ENCODE peak calls at places on chromosomes 4 and X, in four cellular contexts. One of them, this sample, is unnamed.

GRCh38 chr4:166386491-166387367 is 513.7 kb downstream of the TLL1 start:
- DNase-seq in Peyer's patch: no peak
- DNase-seq in fibroblast of pulmonary artery: peak
- DNase-seq in bronchial epithelial cell: peak
- DNase-seq in this sample: no peak

GRCh38 chr4:88276952-88277710 is 7.2 kb downstream of the PPM1K start:
- DNase-seq in fibroblast of pulmonary artery: no peak
- DNase-seq in bronchial epithelial cell: no peak
- DNase-seq in Peyer's patch: no peak
- DNase-seq in this sample: no peak

GRCh38 chr4:70177117-70177516 is 18.4 kb upstream of the ODAM start:
- DNase-seq in fibroblast of pulmonary artery: no peak
- DNase-seq in bronchial epithelial cell: no peak
- DNase-seq in Peyer's patch: no peak
- DNase-seq in this sample: no peak

GRCh38 chr4:101187837-101188236 is 159.5 kb downstream of the PPP3CA start:
- DNase-seq in fibroblast of pulmonary artery: no peak
- DNase-seq in Peyer's patch: no peak
- DNase-seq in bronchial epithelial cell: peak
- DNase-seq in this sample: no peak

GRCh38 chrX:77755561-77755960 is 30.5 kb downstream of the ATRX start:
- DNase-seq in Peyer's patch: no peak
- DNase-seq in fibroblast of pulmonary artery: no peak
- DNase-seq in bronchial epithelial cell: no peak
- DNase-seq in this sample: no peak

GRCh38 chr4:140238353-140239041 is 84.5 kb upstream of the MAML3 start:
- DNase-seq in fibroblast of pulmonary artery: peak
- DNase-seq in Peyer's patch: peak
- DNase-seq in bronchial epithelial cell: peak
- DNase-seq in this sample: no peak

GRCh38 chr4:125323547-125324100 is 8.9 kb downstream of the FAT4 start:
- DNase-seq in Peyer's patch: no peak
- DNase-seq in fibroblast of pulmonary artery: peak
- DNase-seq in bronchial epithelial cell: peak
- DNase-seq in this sample: no peak

GRCh38 chrX:139559383-139560042 is 29.0 kb downstream of the F9 start:
- DNase-seq in Peyer's patch: no peak
- DNase-seq in fibroblast of pulmonary artery: peak
- DNase-seq in bronchial epithelial cell: peak
- DNase-seq in this sample: peak

GRCh38 chr4:148914734-148915133 is 472.5 kb upstream of the NR3C2 start:
- DNase-seq in bronchial epithelial cell: no peak
- DNase-seq in fibroblast of pulmonary artery: no peak
- DNase-seq in Peyer's patch: no peak
- DNase-seq in this sample: no peak

GRCh38 chr4:160724063-160724462 is 1439.7 kb downstream of the FSTL5 start:
- DNase-seq in Peyer's patch: no peak
- DNase-seq in bronchial epithelial cell: no peak
- DNase-seq in fibroblast of pulmonary artery: no peak
- DNase-seq in this sample: no peak

GRCh38 chr4:44313702-44314101 is 134.9 kb downstream of the KCTD8 start:
- DNase-seq in bronchial epithelial cell: no peak
- DNase-seq in fibroblast of pulmonary artery: peak
- DNase-seq in Peyer's patch: no peak
- DNase-seq in this sample: no peak

GRCh38 chrX:18649498-18649951 is 22.4 kb downstream of the RS1 start:
- DNase-seq in fibroblast of pulmonary artery: no peak
- DNase-seq in Peyer's patch: no peak
- DNase-seq in bronchial epithelial cell: no peak
- DNase-seq in this sample: no peak

GRCh38 chr4:183404016-183404415 is 40.4 kb upstream of the CDKN2AIP start:
- DNase-seq in Peyer's patch: no peak
- DNase-seq in fibroblast of pulmonary artery: no peak
- DNase-seq in bronchial epithelial cell: no peak
- DNase-seq in this sample: no peak

GRCh38 chrX:117645639-117646038 is 471.0 kb downstream of the KLHL13 start:
- DNase-seq in Peyer's patch: no peak
- DNase-seq in bronchial epithelial cell: no peak
- DNase-seq in fibroblast of pulmonary artery: no peak
- DNase-seq in this sample: no peak

GRCh38 chr4:10740227-10740626 is 55.7 kb upstream of the CLNK start:
- DNase-seq in fibroblast of pulmonary artery: no peak
- DNase-seq in bronchial epithelial cell: peak
- DNase-seq in Peyer's patch: no peak
- DNase-seq in this sample: no peak

GRCh38 chr4:100023800-100024199 is 73.7 kb upstream of the H2AZ1 start:
- DNase-seq in bronchial epithelial cell: no peak
- DNase-seq in fibroblast of pulmonary artery: no peak
- DNase-seq in Peyer's patch: no peak
- DNase-seq in this sample: no peak

GRCh38 chr4:152996101-152996500 is 60.0 kb downstream of the FHDC1 start:
- DNase-seq in fibroblast of pulmonary artery: no peak
- DNase-seq in bronchial epithelial cell: peak
- DNase-seq in Peyer's patch: no peak
- DNase-seq in this sample: no peak

GRCh38 chr4:58502839-58503238 is 1392.7 kb upstream of the IGFBP7 start:
- DNase-seq in bronchial epithelial cell: peak
- DNase-seq in fibroblast of pulmonary artery: no peak
- DNase-seq in Peyer's patch: no peak
- DNase-seq in this sample: no peak

GRCh38 chr4:8732092-8732491 is 139.5 kb downstream of the CPZ start:
- DNase-seq in bronchial epithelial cell: no peak
- DNase-seq in fibroblast of pulmonary artery: no peak
- DNase-seq in Peyer's patch: peak
- DNase-seq in this sample: no peak

GRCh38 chr4:48748949-48749596 is 31.0 kb downstream of the FRYL start:
- DNase-seq in bronchial epithelial cell: peak
- DNase-seq in Peyer's patch: no peak
- DNase-seq in fibroblast of pulmonary artery: peak
- DNase-seq in this sample: no peak

GRCh38 chrX:83845397-83845796 is 15.5 kb upstream of the CYLC1 start:
- DNase-seq in Peyer's patch: no peak
- DNase-seq in fibroblast of pulmonary artery: peak
- DNase-seq in bronchial epithelial cell: peak
- DNase-seq in this sample: peak

GRCh38 chrX:17732138-17732783 is 5.0 kb upstream of the SCML1 start:
- DNase-seq in Peyer's patch: no peak
- DNase-seq in fibroblast of pulmonary artery: no peak
- DNase-seq in bronchial epithelial cell: peak
- DNase-seq in this sample: no peak

GRCh38 chr4:160928482-160928881 is 1235.3 kb downstream of the FSTL5 start:
- DNase-seq in Peyer's patch: no peak
- DNase-seq in fibroblast of pulmonary artery: no peak
- DNase-seq in bronchial epithelial cell: peak
- DNase-seq in this sample: no peak

GRCh38 chr4:166143227-166143626 is 270.2 kb downstream of the TLL1 start:
- DNase-seq in bronchial epithelial cell: peak
- DNase-seq in fibroblast of pulmonary artery: peak
- DNase-seq in Peyer's patch: no peak
- DNase-seq in this sample: no peak

GRCh38 chr4:177442623-177443155 is 452 bp upstream of the AGA start:
- DNase-seq in fibroblast of pulmonary artery: peak
- DNase-seq in bronchial epithelial cell: peak
- DNase-seq in Peyer's patch: no peak
- DNase-seq in this sample: peak

DNA sequence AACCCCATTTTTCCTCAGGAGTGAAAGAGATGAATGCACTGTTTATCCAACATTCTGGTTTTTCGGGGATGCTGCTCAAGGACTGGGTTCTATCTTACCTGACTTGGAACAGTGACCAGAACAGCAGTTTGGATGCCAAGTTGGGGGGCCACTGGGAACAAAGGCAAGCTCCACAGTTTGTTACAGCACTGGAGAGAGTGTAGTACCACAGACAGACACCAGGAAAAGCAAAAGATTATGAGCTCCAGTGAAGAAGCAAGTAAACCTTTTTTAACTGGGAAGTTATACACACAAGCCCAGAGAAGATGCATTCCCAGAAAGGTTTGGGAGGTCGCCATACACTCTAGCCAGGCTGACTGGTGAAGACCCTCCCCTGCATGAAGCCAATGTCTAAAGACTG is 13.6 kb downstream of the C4orf36 start:
- DNase-seq in bronchial epithelial cell: no peak
- DNase-seq in Peyer's patch: no peak
- DNase-seq in fibroblast of pulmonary artery: no peak
- DNase-seq in this sample: no peak
- TF ChIP-seq CTCF in bronchial epithelial cell: no peak
- TF ChIP-seq CTCF in Peyer's patch: no peak
- TF ChIP-seq CTCF in fibroblast of pulmonary artery: no peak
- TF ChIP-seq CTCF in this sample: no peak

GRCh38 chr4:5043579-5043978 is 7.7 kb upstream of the STK32B start:
- DNase-seq in fibroblast of pulmonary artery: no peak
- DNase-seq in Peyer's patch: no peak
- DNase-seq in bronchial epithelial cell: no peak
- DNase-seq in this sample: no peak
- TF ChIP-seq CTCF in fibroblast of pulmonary artery: no peak
- TF ChIP-seq CTCF in Peyer's patch: no peak
- TF ChIP-seq CTCF in bronchial epithelial cell: no peak
- TF ChIP-seq CTCF in this sample: no peak

GRCh38 chr4:89511776-89512175 is 204.2 kb upstream of the GPRIN3 start:
- DNase-seq in bronchial epithelial cell: no peak
- DNase-seq in Peyer's patch: no peak
- DNase-seq in fibroblast of pulmonary artery: no peak
- DNase-seq in this sample: no peak

GRCh38 chr4:89506866-89507494 is 199.4 kb upstream of the GPRIN3 start:
- DNase-seq in Peyer's patch: no peak
- DNase-seq in fibroblast of pulmonary artery: peak
- DNase-seq in bronchial epithelial cell: peak
- DNase-seq in this sample: no peak

GRCh38 chr4:89514811-89515210 is 207.2 kb upstream of the GPRIN3 start:
- DNase-seq in bronchial epithelial cell: no peak
- DNase-seq in fibroblast of pulmonary artery: no peak
- DNase-seq in Peyer's patch: no peak
- DNase-seq in this sample: no peak

DNA sequence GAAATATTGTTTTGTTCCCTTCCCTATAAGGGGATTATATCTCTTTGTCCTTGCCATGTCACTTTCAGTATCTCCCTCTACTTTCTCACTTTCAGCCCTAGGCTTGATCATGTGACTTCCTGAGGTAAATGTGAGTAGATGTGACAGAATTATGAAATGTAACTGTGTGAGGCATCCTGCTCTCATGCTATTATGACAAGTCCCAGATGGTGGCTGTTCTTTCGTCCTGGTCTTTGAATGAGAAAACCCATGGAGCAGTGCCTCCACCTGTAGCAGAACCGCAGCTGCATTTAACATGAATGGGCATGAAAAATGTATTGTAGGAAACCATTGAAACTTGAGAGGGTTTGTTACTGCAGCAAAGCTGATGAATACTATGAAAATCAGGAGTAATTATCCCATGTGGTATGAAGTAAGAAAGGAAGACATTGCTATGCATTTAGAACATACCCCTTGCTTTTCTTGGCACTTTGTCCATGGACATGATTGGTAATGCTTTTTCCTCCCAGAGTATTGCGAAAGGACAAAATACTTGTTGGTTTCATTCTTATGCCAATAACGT is 202.2 kb upstream of the GPRIN3 start:
- DNase-seq in bronchial epithelial cell: peak
- DNase-seq in fibroblast of pulmonary artery: peak
- DNase-seq in Peyer's patch: no peak
- DNase-seq in this sample: peak
- TF ChIP-seq CTCF in bronchial epithelial cell: no peak
- TF ChIP-seq CTCF in fibroblast of pulmonary artery: no peak
- TF ChIP-seq CTCF in Peyer's patch: no peak
- TF ChIP-seq CTCF in this sample: no peak

DNA sequence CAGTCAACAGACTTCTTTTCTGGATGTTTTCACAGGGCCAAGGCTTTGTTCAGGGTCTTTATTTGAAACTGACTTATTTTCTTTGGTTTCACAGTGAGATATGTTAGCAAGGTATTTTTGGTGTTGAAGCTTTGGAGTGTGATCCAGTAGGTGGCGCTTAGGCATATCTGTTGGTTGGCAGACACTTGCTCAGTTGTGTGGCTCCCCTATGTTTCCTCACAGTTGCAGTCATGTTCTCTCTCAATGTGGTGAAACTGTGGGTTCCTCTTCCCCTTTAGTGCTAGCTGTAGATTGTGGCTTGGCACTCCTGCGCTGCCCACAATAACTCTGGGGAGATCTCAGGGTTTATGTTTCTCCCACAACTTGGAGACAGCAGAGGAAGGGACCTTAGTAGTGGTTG is 460.8 kb downstream of the SLITRK2 start:
- DNase-seq in fibroblast of pulmonary artery: no peak
- DNase-seq in Peyer's patch: no peak
- DNase-seq in bronchial epithelial cell: peak
- DNase-seq in this sample: no peak
- TF ChIP-seq CTCF in fibroblast of pulmonary artery: no peak
- TF ChIP-seq CTCF in Peyer's patch: no peak
- TF ChIP-seq CTCF in bronchial epithelial cell: peak
- TF ChIP-seq CTCF in this sample: no peak

GRCh38 chrX:72128881-72129280 is 2.8 kb downstream of the RTL5 start:
- DNase-seq in fibroblast of pulmonary artery: peak
- DNase-seq in bronchial epithelial cell: no peak
- DNase-seq in Peyer's patch: no peak
- DNase-seq in this sample: no peak
- TF ChIP-seq CTCF in fibroblast of pulmonary artery: peak
- TF ChIP-seq CTCF in bronchial epithelial cell: peak
- TF ChIP-seq CTCF in Peyer's patch: no peak
- TF ChIP-seq CTCF in this sample: no peak

GRCh38 chr4:126698224-126698623 is 934.5 kb upstream of the INTU start:
- DNase-seq in bronchial epithelial cell: no peak
- DNase-seq in fibroblast of pulmonary artery: no peak
- DNase-seq in Peyer's patch: no peak
- DNase-seq in this sample: no peak

GRCh38 chr4:126705271-126705670 is 927.5 kb upstream of the INTU start:
- DNase-seq in fibroblast of pulmonary artery: peak
- DNase-seq in Peyer's patch: no peak
- DNase-seq in bronchial epithelial cell: no peak
- DNase-seq in this sample: no peak

GRCh38 chr4:126702747-126703146 is 930.0 kb upstream of the INTU start:
- DNase-seq in fibroblast of pulmonary artery: no peak
- DNase-seq in bronchial epithelial cell: no peak
- DNase-seq in Peyer's patch: no peak
- DNase-seq in this sample: no peak

GRCh38 chr4:126697748-126698147 is 935.0 kb upstream of the INTU start:
- DNase-seq in bronchial epithelial cell: peak
- DNase-seq in fibroblast of pulmonary artery: peak
- DNase-seq in Peyer's patch: no peak
- DNase-seq in this sample: no peak

DNA sequence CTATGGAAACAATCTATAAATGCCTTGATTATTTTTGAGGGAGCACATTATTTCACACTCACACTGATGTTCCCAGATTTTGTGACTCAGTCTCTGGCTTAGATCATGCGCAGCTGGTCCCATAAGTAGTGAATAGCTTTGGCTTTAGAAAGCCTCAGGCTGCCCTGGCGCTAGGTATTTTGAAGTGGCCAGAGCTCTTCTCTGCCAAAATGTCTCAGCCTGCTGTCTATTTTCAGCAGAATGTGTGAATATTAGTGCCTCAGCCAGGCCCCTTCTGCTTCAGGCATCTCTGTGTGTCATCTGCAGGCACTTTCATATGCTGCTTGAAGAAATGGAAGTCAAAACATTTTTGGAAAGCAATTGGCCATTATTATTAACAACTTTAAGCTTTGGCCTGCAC is 931.0 kb upstream of the INTU start:
- DNase-seq in Peyer's patch: no peak
- DNase-seq in fibroblast of pulmonary artery: peak
- DNase-seq in bronchial epithelial cell: peak
- DNase-seq in this sample: no peak
- TF ChIP-seq CTCF in Peyer's patch: no peak
- TF ChIP-seq CTCF in fibroblast of pulmonary artery: no peak
- TF ChIP-seq CTCF in bronchial epithelial cell: no peak
- TF ChIP-seq CTCF in this sample: no peak

This sample was measured in GM20000.